ENCODE peak calls at places on chromosomes 2 and 18, in four cellular contexts. W is head of caudate nucleus, R is amygdala, F is NCI-H345. C is an unnamed sample.

GRCh38 chr2:138742446-138743057 is 37.6 kb downstream of the NXPH2 start:
- DNase-seq in F (peak), R (no peak), W (no peak), C (no peak)

GRCh38 chr2:54444503-54444902 is 11.6 kb upstream of the SPTBN1 start:
- DNase-seq in F (no peak), R (no peak), W (no peak), C (no peak)

GRCh38 chr2:108193251-108193650 is 46.5 kb upstream of the SULT1C3 start:
- DNase-seq in W (no peak), R (no peak), F (no peak), C (no peak)

GRCh38 chr18:10727477-10727876 is 201.7 kb downstream of the NAPG start:
- DNase-seq in W (peak), R (no peak), F (peak), C (no peak)

GRCh38 chr2:181264436-181264835 is 192.8 kb upstream of the ITGA4 start:
- DNase-seq in W (no peak), F (no peak), R (no peak), C (no peak)

GRCh38 chr2:113762377-113763118 is 6.1 kb upstream of the SLC35F5 start:
- DNase-seq in R (no peak), W (no peak), F (no peak), C (no peak)

GRCh38 chr2:46098606-46099005 is 198.6 kb upstream of the EPAS1 start:
- DNase-seq in R (no peak), F (no peak), W (no peak), C (no peak)

GRCh38 chr2:69682525-69682924 is 39.0 kb upstream of the AAK1 start:
- DNase-seq in W (no peak), F (no peak), R (no peak), C (no peak)

GRCh38 chr2:153770359-153770991 is 101.2 kb upstream of the GALNT13 start:
- DNase-seq in W (peak), F (no peak), R (no peak), C (no peak)

GRCh38 chr2:227411320-227411989 is 23.7 kb upstream of the SCYGR1 start:
- DNase-seq in R (no peak), F (no peak), W (no peak), C (peak)

GRCh38 chr2:32783933-32784332 is 156.1 kb downstream of the TTC27 start:
- DNase-seq in W (no peak), F (no peak), R (no peak), C (no peak)

GRCh38 chr2:48377646-48378045 is 152.3 kb upstream of the STON1 start:
- DNase-seq in W (no peak), R (no peak), F (no peak), C (no peak)

GRCh38 chr2:9889812-9890261 is 46.6 kb downstream of the TAF1B start:
- DNase-seq in F (no peak), W (no peak), R (no peak), C (no peak)

GRCh38 chr18:50162486-50163304 is 32.3 kb downstream of the MYO5B start:
- DNase-seq in R (no peak), F (peak), W (no peak), C (no peak)

GRCh38 chr18:51514128-51514527 is 316.6 kb upstream of the MEX3C start:
- DNase-seq in F (no peak), W (no peak), R (no peak), C (no peak)

GRCh38 chr2:66862871-66863650 is 428.1 kb downstream of the MEIS1 start:
- DNase-seq in F (no peak), R (no peak), W (no peak), C (no peak)